ENCODE peak calls at places on chromosomes 16 and 17, in seven cellular contexts. V is RPMI7951; Y is stimulated activated CD8-positive, alpha-beta memory T cell treated with anti-CD3 and anti-CD28 coated beads, Interleukin-12 subunit alpha, Interleukin-12 subunit beta, amount 100 ng/mL, for 1 hour; Q is memory B cell; X is heart right ventricle; W is HCEC 1CT; L is NCI-H345. U is an unnamed sample.

GRCh38 chr16:88697116-88697830 is 8.9 kb downstream of the RNF166 start:
- DNase-seq in W (no peak), L (no peak), Y (no peak), Q (no peak), V (no peak), X (no peak), U (no peak)

GRCh38 chr16:28321700-28322411 is 29.5 kb downstream of the SBK1 start:
- DNase-seq in V (no peak), X (no peak), Q (peak), W (no peak), Y (no peak), L (no peak), U (no peak)

GRCh38 chr16:89669755-89670154 is 12.1 kb downstream of the SPATA33 start:
- DNase-seq in V (no peak), L (no peak), Q (no peak), W (no peak), X (no peak), Y (no peak), U (no peak)

GRCh38 chr17:76969598-76970172 is 101.5 kb downstream of the MGAT5B start:
- DNase-seq in V (peak), L (peak), X (no peak), Y (no peak), W (no peak), Q (no peak), U (no peak)

GRCh38 chr16:9035986-9036385 is 55.5 kb upstream of the HAPSTR1 start:
- DNase-seq in L (no peak), V (no peak), Q (no peak), Y (no peak), W (peak), X (no peak), U (no peak)

GRCh38 chr17:39757931-39758873 is 20.5 kb downstream of the GRB7 start:
- DNase-seq in Y (no peak), W (no peak), V (no peak), L (no peak), X (no peak), Q (no peak), U (peak)

GRCh38 chr16:54627616-54628015 is 303.0 kb upstream of the IRX5 start:
- DNase-seq in Q (no peak), X (no peak), L (no peak), Y (no peak), V (peak), W (no peak), U (no peak)

GRCh38 chr17:68319420-68320162 is 28.3 kb downstream of the ARSG start:
- DNase-seq in L (no peak), W (no peak), V (no peak), Y (no peak), X (no peak), Q (peak), U (no peak)

GRCh38 chr17:5031365-5032082 is 3.7 kb downstream of the SLC52A1 start:
- DNase-seq in Q (peak), X (peak), V (peak), L (peak), Y (peak), W (peak), U (peak)

GRCh38 chr17:21551081-21551881 is 141.0 kb upstream of the KCNJ18 start:
- DNase-seq in V (peak), Q (peak), Y (peak), X (peak), L (peak), W (peak), U (peak)

GRCh38 chr16:86034421-86034919 is 135.5 kb downstream of the IRF8 start:
- DNase-seq in V (no peak), Y (no peak), W (no peak), X (no peak), L (no peak), Q (no peak), U (no peak)

GRCh38 chr16:85928411-85928820 is 29.5 kb downstream of the IRF8 start:
- DNase-seq in X (no peak), Y (no peak), L (no peak), W (peak), V (no peak), Q (no peak), U (no peak)

GRCh38 chr17:48016112-48016511 is 21.5 kb downstream of the COPZ2 start:
- DNase-seq in Q (no peak), V (no peak), L (no peak), W (no peak), Y (no peak), X (no peak), U (no peak)

GRCh38 chr16:85019659-85020245 is 7.8 kb upstream of the KIAA0513 start:
- DNase-seq in L (peak), Y (no peak), X (peak), W (no peak), Q (no peak), V (no peak), U (no peak)

GRCh38 chr17:2814499-2815341 is 18.5 kb downstream of the RAP1GAP2 start:
- DNase-seq in V (peak), X (no peak), Q (peak), W (no peak), Y (peak), L (no peak), U (peak)

GRCh38 chr17:68450801-68451200 is 6.5 kb downstream of the WIPI1 start:
- DNase-seq in X (no peak), Q (no peak), Y (no peak), W (no peak), L (no peak), V (no peak), U (no peak)

GRCh38 chr17:71392715-71393567 is 727.9 kb upstream of the SOX9 start:
- DNase-seq in V (no peak), L (no peak), Q (no peak), W (peak), Y (no peak), X (no peak), U (no peak)

GRCh38 chr17:11514565-11514964 is 83.7 kb upstream of the DNAH9 start:
- DNase-seq in Q (no peak), L (no peak), W (no peak), X (no peak), V (no peak), Y (no peak), U (no peak)

GRCh38 chr17:39791296-39791992 is 53.7 kb downstream of the GRB7 start:
- DNase-seq in W (no peak), L (no peak), V (no peak), Q (no peak), Y (no peak), X (no peak), U (no peak)

GRCh38 chr17:79183221-79184158 is 108.9 kb downstream of the ENGASE start:
- DNase-seq in L (peak), W (no peak), Y (no peak), V (no peak), X (no peak), Q (no peak), U (no peak)

GRCh38 chr17:77382966-77383612 is 242.3 kb downstream of the SEC14L1 start:
- DNase-seq in L (no peak), V (peak), W (peak), Y (no peak), Q (no peak), X (peak), U (no peak)

GRCh38 chr17:34578016-34578415 is 1.4 kb upstream of the TMEM132E start:
- DNase-seq in V (no peak), W (no peak), X (no peak), Y (no peak), Q (no peak), L (no peak), U (no peak)

GRCh38 chr17:16007439-16007838 is 7.8 kb downstream of the TTC19 start:
- DNase-seq in L (no peak), V (no peak), X (no peak), W (no peak), Q (no peak), Y (no peak), U (no peak)

GRCh38 chr16:89197033-89197632 is 3.2 kb downstream of the SLC22A31 start:
- DNase-seq in Q (no peak), W (no peak), X (no peak), Y (no peak), V (no peak), L (no peak), U (no peak)

GRCh38 chr17:82826956-82827355 is 12.9 kb downstream of the ZNF750 start:
- DNase-seq in Y (no peak), L (no peak), W (no peak), X (no peak), Q (no peak), V (no peak), U (no peak)

GRCh38 chr16:57797526-57798266 is 4.6 kb downstream of the KIFC3 start:
- DNase-seq in L (no peak), V (no peak), X (peak), Y (no peak), Q (no peak), W (no peak), U (no peak)

GRCh38 chr17:37048806-37049205 is 100.1 kb downstream of the AATF start:
- DNase-seq in Y (no peak), Q (no peak), V (no peak), W (no peak), L (no peak), X (no peak), U (no peak)